ENCODE peak calls at places on chromosomes 7 and 10, in six cellular contexts. One of them, this sample, is unnamed.

GRCh38 chr7:90749774-90750173 is 153.7 kb downstream of the CDK14 start:
- DNase-seq in ascending aorta: no peak
- DNase-seq in BE2C: no peak
- DNase-seq in MM.1S: peak; percentile 44
- DNase-seq in transverse colon: no peak
- DNase-seq in heart left ventricle: no peak
- DNase-seq in this sample: no peak

GRCh38 chr7:135833642-135834041 is 85.0 kb upstream of the FAM180A start:
- DNase-seq in ascending aorta: no peak
- DNase-seq in BE2C: no peak
- DNase-seq in MM.1S: no peak
- DNase-seq in transverse colon: no peak
- DNase-seq in heart left ventricle: no peak
- DNase-seq in this sample: no peak

GRCh38 chr7:83410989-83411591 is 237.8 kb downstream of the SEMA3E start:
- DNase-seq in ascending aorta: no peak
- DNase-seq in BE2C: peak; percentile 55
- DNase-seq in MM.1S: peak; percentile 53
- DNase-seq in transverse colon: no peak
- DNase-seq in heart left ventricle: no peak
- DNase-seq in this sample: peak; percentile 48

GRCh38 chr10:100987685-100988049 is 324 bp downstream of the TWNK start:
- DNase-seq in ascending aorta: no peak
- DNase-seq in BE2C: no peak
- DNase-seq in MM.1S: peak; percentile 5
- DNase-seq in transverse colon: no peak
- DNase-seq in heart left ventricle: no peak
- DNase-seq in this sample: no peak

GRCh38 chr10:87656431-87657072 is 3.1 kb upstream of the PAPSS2 start:
- DNase-seq in ascending aorta: no peak
- DNase-seq in BE2C: peak; percentile 18
- DNase-seq in MM.1S: peak; percentile 41
- DNase-seq in transverse colon: no peak
- DNase-seq in heart left ventricle: no peak
- DNase-seq in this sample: peak; percentile 57

GRCh38 chr7:101362334-101363195 is at the start of gene COL26A1:
- DNase-seq in ascending aorta: no peak
- DNase-seq in BE2C: peak; percentile 45
- DNase-seq in MM.1S: no peak
- DNase-seq in transverse colon: peak; percentile 12
- DNase-seq in heart left ventricle: peak; percentile 14
- DNase-seq in this sample: peak; percentile 90

GRCh38 chr10:121129266-121129665 is 278.1 kb downstream of the WDR11 start:
- DNase-seq in ascending aorta: no peak
- DNase-seq in BE2C: no peak
- DNase-seq in MM.1S: no peak
- DNase-seq in transverse colon: no peak
- DNase-seq in heart left ventricle: no peak
- DNase-seq in this sample: no peak

GRCh38 chr10:34028936-34029335 is 694.5 kb upstream of the NRP1 start:
- DNase-seq in ascending aorta: no peak
- DNase-seq in BE2C: no peak
- DNase-seq in MM.1S: no peak
- DNase-seq in transverse colon: no peak
- DNase-seq in heart left ventricle: no peak
- DNase-seq in this sample: no peak

GRCh38 chr10:24223953-24224352 is 15.0 kb downstream of the KIAA1217 start:
- DNase-seq in ascending aorta: no peak
- DNase-seq in BE2C: no peak
- DNase-seq in MM.1S: no peak
- DNase-seq in transverse colon: no peak
- DNase-seq in heart left ventricle: no peak
- DNase-seq in this sample: no peak

GRCh38 chr7:70764004-70764691 is 367.8 kb upstream of the GALNT17 start:
- DNase-seq in ascending aorta: no peak
- DNase-seq in BE2C: no peak
- DNase-seq in MM.1S: peak; percentile 92
- DNase-seq in transverse colon: no peak
- DNase-seq in heart left ventricle: no peak
- DNase-seq in this sample: no peak

GRCh38 chr7:4269746-4270145 is 412.3 kb upstream of the FOXK1 start:
- DNase-seq in ascending aorta: no peak
- DNase-seq in BE2C: no peak
- DNase-seq in MM.1S: no peak
- DNase-seq in transverse colon: no peak
- DNase-seq in heart left ventricle: no peak
- DNase-seq in this sample: no peak

GRCh38 chr10:73648975-73649829 is 6.6 kb downstream of the SYNPO2L start:
- DNase-seq in ascending aorta: no peak
- DNase-seq in BE2C: no peak
- DNase-seq in MM.1S: no peak
- DNase-seq in transverse colon: no peak
- DNase-seq in heart left ventricle: peak; percentile 42
- DNase-seq in this sample: peak; percentile 80
- H3K4me1 ChIP-seq in ascending aorta: peaks cover 7% of the 10 kb centered on the region
- H3K4me1 ChIP-seq in BE2C: no peaks in the 10 kb centered on the region
- H3K4me1 ChIP-seq in MM.1S: peaks cover 19% of the 10 kb centered on the region
- H3K4me1 ChIP-seq in transverse colon: peaks cover 21% of the 10 kb centered on the region
- H3K4me1 ChIP-seq in heart left ventricle: peaks cover 26% of the 10 kb centered on the region
- H3K4me1 ChIP-seq in this sample: peaks cover 9% of the 10 kb centered on the region

GRCh38 chr7:24477807-24478655 is 95.2 kb upstream of the PALS2 start:
- DNase-seq in ascending aorta: no peak
- DNase-seq in BE2C: no peak
- DNase-seq in MM.1S: no peak
- DNase-seq in transverse colon: no peak
- DNase-seq in heart left ventricle: no peak
- DNase-seq in this sample: peak; percentile 75
- H3K4me3 ChIP-seq in ascending aorta: peak overlapping the region; percentile 21
- H3K4me3 ChIP-seq in BE2C: no peak overlapping the region
- H3K4me3 ChIP-seq in MM.1S: no peak overlapping the region
- H3K4me3 ChIP-seq in transverse colon: no peak overlapping the region
- H3K4me3 ChIP-seq in heart left ventricle: no peak overlapping the region
- H3K4me3 ChIP-seq in this sample: no peak overlapping the region

GRCh38 chr10:99631496-99631895 is 11.3 kb upstream of the SLC25A28 start:
- DNase-seq in ascending aorta: no peak
- DNase-seq in BE2C: no peak
- DNase-seq in MM.1S: no peak
- DNase-seq in transverse colon: no peak
- DNase-seq in heart left ventricle: no peak
- DNase-seq in this sample: no peak
- H3K4me1 ChIP-seq in ascending aorta: no peaks in the 10 kb centered on the region
- H3K4me1 ChIP-seq in BE2C: no peaks in the 10 kb centered on the region
- H3K4me1 ChIP-seq in MM.1S: no peaks in the 10 kb centered on the region
- H3K4me1 ChIP-seq in transverse colon: no peaks in the 10 kb centered on the region
- H3K4me1 ChIP-seq in heart left ventricle: no peaks in the 10 kb centered on the region
- H3K4me1 ChIP-seq in this sample: peaks cover 4% of the 10 kb centered on the region

GRCh38 chr10:78844956-78845355 is 223.8 kb upstream of the ZMIZ1 start:
- DNase-seq in ascending aorta: no peak
- DNase-seq in BE2C: no peak
- DNase-seq in MM.1S: no peak
- DNase-seq in transverse colon: no peak
- DNase-seq in heart left ventricle: no peak
- DNase-seq in this sample: no peak
- H3K4me3 ChIP-seq in ascending aorta: no peak overlapping the region
- H3K4me3 ChIP-seq in BE2C: no peak overlapping the region
- H3K4me3 ChIP-seq in MM.1S: no peak overlapping the region
- H3K4me3 ChIP-seq in transverse colon: no peak overlapping the region
- H3K4me3 ChIP-seq in heart left ventricle: no peak overlapping the region
- H3K4me3 ChIP-seq in this sample: no peak overlapping the region

DNA sequence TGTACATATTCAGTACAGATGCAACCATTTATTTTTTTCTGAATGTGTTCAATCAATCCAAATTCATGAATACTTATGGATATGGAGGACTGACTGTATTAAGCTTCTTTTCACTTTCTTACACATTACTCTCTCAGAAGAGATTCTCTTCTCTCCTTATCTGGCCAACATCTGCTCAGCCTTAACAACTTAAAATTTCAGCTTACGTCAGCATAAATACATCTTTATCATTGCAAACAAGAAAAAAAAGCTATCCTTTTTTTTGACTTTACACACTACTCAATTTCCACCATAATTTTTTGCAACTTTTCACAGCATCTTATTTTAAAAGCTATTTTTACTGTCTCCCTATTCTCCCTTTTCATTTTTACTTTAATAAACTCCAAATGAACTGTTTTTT is 80.9 kb upstream of the POT1 start:
- DNase-seq in ascending aorta: no peak
- DNase-seq in BE2C: no peak
- DNase-seq in MM.1S: no peak
- DNase-seq in transverse colon: no peak
- DNase-seq in heart left ventricle: no peak
- DNase-seq in this sample: no peak
- H3K4me1 ChIP-seq in ascending aorta: no peaks in the 10 kb centered on the region
- H3K4me1 ChIP-seq in BE2C: no peaks in the 10 kb centered on the region
- H3K4me1 ChIP-seq in MM.1S: no peaks in the 10 kb centered on the region
- H3K4me1 ChIP-seq in transverse colon: no peaks in the 10 kb centered on the region
- H3K4me1 ChIP-seq in heart left ventricle: no peaks in the 10 kb centered on the region
- H3K4me1 ChIP-seq in this sample: no peaks in the 10 kb centered on the region

DNA sequence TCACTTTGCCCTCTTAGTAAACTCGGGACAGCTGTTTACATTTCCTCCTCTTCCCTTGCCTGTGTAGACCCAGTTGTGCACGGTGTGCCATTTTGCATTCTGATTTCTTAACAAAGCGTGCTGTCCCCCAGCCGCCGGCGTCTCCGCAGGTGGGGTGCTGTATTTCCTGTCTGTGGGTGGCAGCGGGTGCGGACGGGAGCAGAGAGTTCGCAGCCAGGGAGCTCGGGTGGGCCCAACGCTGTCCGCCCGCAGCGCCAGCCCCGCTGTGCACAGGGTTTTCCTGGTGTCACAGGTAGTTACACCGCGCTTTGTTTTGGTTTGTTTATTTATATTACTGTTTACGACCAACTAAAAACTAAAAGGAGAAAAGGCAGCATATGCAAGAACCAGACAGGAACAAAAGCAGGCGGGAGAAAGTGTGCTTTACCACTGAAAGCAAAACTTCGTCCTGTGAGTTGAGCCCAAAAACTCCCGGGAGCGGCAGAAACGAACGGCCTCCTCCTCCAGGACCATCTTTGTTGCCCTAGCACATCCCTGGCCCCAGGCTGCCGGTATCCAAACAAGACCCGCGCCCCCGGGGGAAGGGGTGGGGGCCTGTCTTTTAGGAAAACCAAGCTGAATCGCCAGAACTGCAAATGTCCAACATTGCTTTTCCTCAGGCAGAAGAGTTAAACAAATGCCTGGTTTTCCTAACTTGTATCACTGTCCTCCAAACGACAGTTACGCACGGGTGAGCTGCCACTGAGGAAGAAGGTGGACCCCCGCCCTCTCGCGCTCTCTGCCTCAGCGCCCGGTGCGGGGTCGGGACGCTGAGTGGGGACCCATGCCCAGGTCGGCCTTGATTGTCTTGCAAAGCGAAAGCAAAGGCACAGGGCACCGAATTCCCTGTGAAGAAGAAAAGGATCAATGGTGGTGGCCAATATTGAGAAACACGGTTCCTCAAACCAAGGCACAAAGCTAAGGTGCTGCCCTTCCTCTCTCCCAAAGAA is 45.9 kb upstream of the DRGX start:
- DNase-seq in ascending aorta: no peak
- DNase-seq in BE2C: no peak
- DNase-seq in MM.1S: no peak
- DNase-seq in transverse colon: no peak
- DNase-seq in heart left ventricle: no peak
- DNase-seq in this sample: no peak
- H3K4me3 ChIP-seq in ascending aorta: no peak overlapping the region
- H3K4me3 ChIP-seq in BE2C: no peak overlapping the region
- H3K4me3 ChIP-seq in MM.1S: no peak overlapping the region
- H3K4me3 ChIP-seq in transverse colon: no peak overlapping the region
- H3K4me3 ChIP-seq in heart left ventricle: no peak overlapping the region
- H3K4me3 ChIP-seq in this sample: no peak overlapping the region

GRCh38 chr7:151137841-151138540 is 29.5 kb downstream of the GBX1 start:
- DNase-seq in ascending aorta: no peak
- DNase-seq in BE2C: peak; percentile 24
- DNase-seq in MM.1S: no peak
- DNase-seq in transverse colon: no peak
- DNase-seq in heart left ventricle: no peak
- DNase-seq in this sample: peak; percentile 73

GRCh38 chr7:151138541-151138910 is 29.0 kb downstream of the GBX1 start:
- DNase-seq in ascending aorta: no peak
- DNase-seq in BE2C: peak; percentile 8
- DNase-seq in MM.1S: no peak
- DNase-seq in transverse colon: peak; percentile 4
- DNase-seq in heart left ventricle: no peak
- DNase-seq in this sample: peak; percentile 86

GRCh38 chr7:151140826-151141225 is 26.7 kb downstream of the GBX1 start:
- DNase-seq in ascending aorta: no peak
- DNase-seq in BE2C: no peak
- DNase-seq in MM.1S: no peak
- DNase-seq in transverse colon: peak; percentile 4
- DNase-seq in heart left ventricle: no peak
- DNase-seq in this sample: peak; percentile 43

GRCh38 chr7:151139791-151140190 is 27.7 kb downstream of the GBX1 start:
- DNase-seq in ascending aorta: no peak
- DNase-seq in BE2C: peak; percentile 7
- DNase-seq in MM.1S: no peak
- DNase-seq in transverse colon: peak; percentile 1
- DNase-seq in heart left ventricle: no peak
- DNase-seq in this sample: no peak

GRCh38 chr7:151139071-151139521 is 28.4 kb downstream of the GBX1 start:
- DNase-seq in ascending aorta: no peak
- DNase-seq in BE2C: peak; percentile 7
- DNase-seq in MM.1S: no peak
- DNase-seq in transverse colon: peak; percentile 1
- DNase-seq in heart left ventricle: no peak
- DNase-seq in this sample: peak; percentile 66
- H3K4me1 ChIP-seq in ascending aorta: no peaks in the 10 kb centered on the region
- H3K4me1 ChIP-seq in BE2C: peaks cover 10% of the 10 kb centered on the region
- H3K4me1 ChIP-seq in MM.1S: no peaks in the 10 kb centered on the region
- H3K4me1 ChIP-seq in transverse colon: no peaks in the 10 kb centered on the region
- H3K4me1 ChIP-seq in heart left ventricle: peaks cover 11% of the 10 kb centered on the region
- H3K4me1 ChIP-seq in this sample: no peaks in the 10 kb centered on the region

This sample was measured in endodermal cell.